ENCODE peak calls at places on chromosomes 12 and 14, in ten cellular contexts. Y, C, J, P, R, L, B, O, U and E are unnamed samples.

GRCh38 chr12:53345486-53346195 is 9.5 kb upstream of the SP7 start:
- DNase-seq in Y (peak; percentile 23), C (no peak), J (no peak), P (no peak), R (no peak), L (no peak), B (peak; percentile 65), O (no peak), U (no peak), E (peak; percentile 64)

GRCh38 chr12:107179883-107180282 is 86.5 kb upstream of the CRY1 start:
- DNase-seq in Y (no peak), C (no peak), J (no peak), P (no peak), R (no peak), L (no peak), B (no peak), O (no peak), U (no peak), E (no peak)

GRCh38 chr14:61694039-61694438 is 1.3 kb upstream of the HIF1A start:
- DNase-seq in Y (no peak), C (no peak), J (no peak), P (no peak), R (no peak), L (no peak), B (no peak), O (no peak), U (no peak), E (no peak)

GRCh38 chr14:64844272-64844671 is 35.4 kb downstream of the SPTB start:
- DNase-seq in Y (no peak), C (no peak), J (no peak), P (no peak), R (no peak), L (no peak), B (no peak), O (no peak), U (no peak), E (no peak)

GRCh38 chr12:58741226-58741625 is 179.1 kb downstream of the LRIG3 start:
- DNase-seq in Y (no peak), C (no peak), J (no peak), P (no peak), R (no peak), L (no peak), B (no peak), O (no peak), U (no peak), E (no peak)

GRCh38 chr12:34301251-34302130 is 279.2 kb downstream of the ALG10 start:
- DNase-seq in Y (no peak), C (no peak), J (peak; percentile 12), P (no peak), R (no peak), L (no peak), B (no peak), O (no peak), U (no peak), E (no peak)

GRCh38 chr12:62044450-62044849 is 215.8 kb upstream of the USP15 start:
- DNase-seq in Y (no peak), C (no peak), J (no peak), P (no peak), R (no peak), L (no peak), B (no peak), O (no peak), U (no peak), E (no peak)

GRCh38 chr14:37588956-37589737 is 5.9 kb downstream of the FOXA1 start:
- DNase-seq in Y (no peak), C (peak; percentile 64), J (peak; percentile 57), P (no peak), R (no peak), L (no peak), B (no peak), O (peak; percentile 54), U (no peak), E (no peak)

GRCh38 chr12:64178122-64178521 is 44.0 kb downstream of the KICS2 start:
- DNase-seq in Y (no peak), C (no peak), J (no peak), P (peak; percentile 94), R (no peak), L (no peak), B (no peak), O (peak; percentile 51), U (peak; percentile 96), E (peak; percentile 11)

GRCh38 chr12:91078501-91078900 is 20.7 kb upstream of the KERA start:
- DNase-seq in Y (no peak), C (no peak), J (no peak), P (peak; percentile 28), R (no peak), L (no peak), B (no peak), O (no peak), U (no peak), E (no peak)

GRCh38 chr14:50040905-50041465 is 75.4 kb downstream of the VCPKMT start:
- DNase-seq in Y (no peak), C (no peak), J (no peak), P (no peak), R (no peak), L (no peak), B (no peak), O (no peak), U (no peak), E (no peak)

GRCh38 chr12:105278043-105278697 is 42.2 kb upstream of the APPL2 start:
- DNase-seq in Y (no peak), C (no peak), J (peak; percentile 83), P (no peak), R (no peak), L (no peak), B (no peak), O (peak; percentile 24), U (peak; percentile 25), E (no peak)

GRCh38 chr14:60653388-60653690 is 4.1 kb upstream of the SIX1 start:
- DNase-seq in Y (no peak), C (no peak), J (no peak), P (no peak), R (no peak), L (no peak), B (no peak), O (no peak), U (no peak), E (no peak)

GRCh38 chr14:93012516-93013367 is 89.8 kb downstream of the CHGA start:
- DNase-seq in Y (no peak), C (no peak), J (no peak), P (no peak), R (no peak), L (no peak), B (no peak), O (no peak), U (no peak), E (no peak)

GRCh38 chr14:93009471-93010117 is 86.6 kb downstream of the CHGA start:
- DNase-seq in Y (no peak), C (no peak), J (no peak), P (no peak), R (no peak), L (peak; percentile 64), B (peak; percentile 65), O (no peak), U (no peak), E (peak; percentile 87)

GRCh38 chr14:93011650-93012317 is 88.8 kb downstream of the CHGA start:
- DNase-seq in Y (no peak), C (no peak), J (no peak), P (no peak), R (no peak), L (no peak), B (no peak), O (no peak), U (no peak), E (no peak)

GRCh38 chr14:93010118-93010475 is 87.1 kb downstream of the CHGA start:
- DNase-seq in Y (no peak), C (no peak), J (no peak), P (no peak), R (no peak), L (no peak), B (no peak), O (no peak), U (no peak), E (peak; percentile 66)

DNA sequence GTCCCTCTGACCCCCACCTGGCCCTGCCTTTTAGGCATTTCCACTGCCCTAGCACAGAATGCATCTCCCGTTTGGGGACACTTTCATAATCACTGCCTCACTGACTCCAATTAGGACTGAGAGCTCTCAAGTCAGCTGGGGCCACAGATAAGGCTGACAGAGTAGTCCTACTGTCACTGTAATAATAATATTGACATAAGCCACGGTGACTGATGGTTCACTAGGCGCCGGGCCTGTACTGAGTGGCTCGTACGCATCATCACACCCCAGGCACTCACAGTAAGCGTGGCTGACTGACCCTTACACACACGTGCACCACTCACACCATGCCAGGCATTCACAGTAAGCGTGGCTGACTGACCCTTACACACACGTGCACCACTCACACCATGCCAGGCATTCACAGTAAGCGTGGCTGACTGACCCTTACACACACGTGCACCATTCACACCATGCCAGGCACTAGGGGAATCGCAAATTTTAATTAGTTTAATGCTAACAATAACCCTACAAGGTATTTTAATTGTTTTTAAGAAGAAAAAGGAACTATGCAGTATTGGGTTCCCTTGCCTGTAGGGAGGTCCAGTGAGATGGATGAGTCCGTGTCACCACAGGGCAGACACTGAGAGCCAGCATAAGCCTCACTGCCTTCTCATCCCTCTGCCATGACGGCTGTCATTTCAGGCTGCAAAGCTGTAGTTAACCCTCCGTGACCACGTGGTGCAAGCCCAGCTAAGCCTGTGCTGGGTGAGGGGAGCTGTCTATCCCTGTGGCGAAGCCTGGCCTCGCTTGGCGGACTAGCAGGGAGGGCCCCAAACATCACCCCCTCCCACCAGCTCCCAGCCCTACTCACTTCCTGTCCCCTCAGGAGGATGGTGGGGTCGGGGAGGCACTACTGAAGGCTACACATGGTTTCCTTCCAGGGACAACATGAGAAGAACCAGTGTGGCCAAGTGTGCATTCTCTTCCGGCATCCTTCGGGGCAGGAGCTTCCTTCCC is 87.9 kb downstream of the CHGA start:
- DNase-seq in Y (no peak), C (no peak), J (no peak), P (no peak), R (no peak), L (no peak), B (no peak), O (no peak), U (no peak), E (no peak)
- H3K4me1 ChIP-seq in Y (peaks cover 34% of the 10 kb centered on the region), C (no peaks in the 10 kb centered on the region), J (no peaks in the 10 kb centered on the region), P (peaks cover 35% of the 10 kb centered on the region), R (peaks cover 19% of the 10 kb centered on the region), L (peaks cover 97% of the 10 kb centered on the region), B (peaks cover 100% of the 10 kb centered on the region), O (peaks cover 27% of the 10 kb centered on the region), U (peaks cover 6% of the 10 kb centered on the region), E (peaks cover 89% of the 10 kb centered on the region)

GRCh38 chr14:91390165-91390778 is 27.3 kb downstream of the CCDC88C start:
- DNase-seq in Y (no peak), C (no peak), J (no peak), P (no peak), R (no peak), L (no peak), B (no peak), O (no peak), U (no peak), E (no peak)
- H3K4me3 ChIP-seq in Y (no peak overlapping the region), C (no peak overlapping the region), J (no peak overlapping the region), P (no peak overlapping the region), R (no peak overlapping the region), L (no peak overlapping the region), B (no peak overlapping the region), O (no peak overlapping the region), U (no peak overlapping the region), E (no peak overlapping the region)

GRCh38 chr12:65881965-65882413 is 57.7 kb downstream of the HMGA2 start:
- DNase-seq in Y (peak; percentile 83), C (no peak), J (no peak), P (peak; percentile 47), R (peak; percentile 31), L (peak; percentile 64), B (peak; percentile 83), O (no peak), U (peak; percentile 38), E (no peak)
- H3K36me3 ChIP-seq in Y (no peaks in the 10 kb centered on the region), C (no peaks in the 10 kb centered on the region), J (no peaks in the 10 kb centered on the region), P (peaks cover 7% of the 10 kb centered on the region), R (no peaks in the 10 kb centered on the region), L (no peaks in the 10 kb centered on the region), B (no peaks in the 10 kb centered on the region), O (peaks cover 76% of the 10 kb centered on the region), U (peaks cover 3% of the 10 kb centered on the region), E (peaks cover 11% of the 10 kb centered on the region)

GRCh38 chr12:95224202-95225170 is 6.9 kb downstream of the VEZT start:
- DNase-seq in Y (no peak), C (no peak), J (no peak), P (peak; percentile 84), R (peak; percentile 15), L (no peak), B (no peak), O (peak; percentile 79), U (peak; percentile 84), E (no peak)
- H3K4me1 ChIP-seq in Y (peaks cover 12% of the 10 kb centered on the region), C (peaks cover 15% of the 10 kb centered on the region), J (peaks cover 7% of the 10 kb centered on the region), P (peaks cover 7% of the 10 kb centered on the region), R (peaks cover 17% of the 10 kb centered on the region), L (peaks cover 11% of the 10 kb centered on the region), B (peaks cover 69% of the 10 kb centered on the region), O (peaks cover 34% of the 10 kb centered on the region), U (peaks cover 11% of the 10 kb centered on the region), E (peaks cover 5% of the 10 kb centered on the region)